ENCODE peak calls at places on chromosome 17, in seven cellular contexts. U is PC-3, G is GM23248, H is astrocyte, Q is OCI-LY7, Z is neuronal stem cell, S is IMR-90. M is an unnamed sample.

GRCh38 chr17:40311575-40311974 is 2.6 kb downstream of the RARA start:
- DNase-seq in U (peak; percentile 70), G (peak; percentile 70), H (no peak), Q (no peak), Z (no peak), S (no peak), M (no peak)

GRCh38 chr17:61536417-61536955 is 54.5 kb downstream of the NACA2 start:
- DNase-seq in U (no peak), G (no peak), H (no peak), Q (no peak), Z (no peak), S (peak; percentile 12), M (no peak)

GRCh38 chr17:66185842-66186241 is 6.1 kb downstream of the CEP112 start:
- DNase-seq in U (no peak), G (no peak), H (no peak), Q (no peak), Z (no peak), S (no peak), M (no peak)

GRCh38 chr17:29846298-29846697 is 83.7 kb downstream of the SSH2 start:
- DNase-seq in U (no peak), G (no peak), H (no peak), Q (no peak), Z (no peak), S (peak; percentile 14), M (no peak)

GRCh38 chr17:79670537-79671386 is 59.9 kb upstream of the RBFOX3 start:
- DNase-seq in U (no peak), G (peak; percentile 8), H (no peak), Q (no peak), Z (no peak), S (no peak), M (no peak)

GRCh38 chr17:67557921-67558320 is 159.8 kb upstream of the NOL11 start:
- DNase-seq in U (no peak), G (peak; percentile 77), H (peak; percentile 8), Q (no peak), Z (no peak), S (peak; percentile 25), M (no peak)

GRCh38 chr17:77354420-77354720 is 213.6 kb downstream of the SEC14L1 start:
- DNase-seq in U (no peak), G (no peak), H (no peak), Q (no peak), Z (no peak), S (no peak), M (no peak)

GRCh38 chr17:76437467-76438402 is 15.2 kb downstream of the UBE2O start:
- DNase-seq in U (no peak), G (no peak), H (no peak), Q (no peak), Z (no peak), S (no peak), M (no peak)

GRCh38 chr17:933168-934083 is 46.1 kb downstream of the NXN start:
- DNase-seq in U (peak; percentile 73), G (peak; percentile 86), H (peak; percentile 100), Q (no peak), Z (no peak), S (peak; percentile 99), M (no peak)

GRCh38 chr17:30000001-30000754 is 58.7 kb downstream of the EFCAB5 start:
- DNase-seq in U (peak; percentile 20), G (peak; percentile 30), H (no peak), Q (peak; percentile 30), Z (no peak), S (no peak), M (no peak)

GRCh38 chr17:48101012-48101720 is at the start of gene CBX1:
- DNase-seq in U (peak; percentile 96), G (peak; percentile 95), H (peak; percentile 86), Q (peak; percentile 97), Z (peak; percentile 94), S (peak; percentile 94), M (peak; percentile 95)

GRCh38 chr17:76492989-76493501 is 8.2 kb downstream of the RHBDF2 start:
- DNase-seq in U (peak; percentile 33), G (peak; percentile 76), H (peak; percentile 68), Q (peak; percentile 81), Z (no peak), S (peak; percentile 93), M (peak; percentile 44)

GRCh38 chr17:51734976-51735375 is 423.5 kb downstream of the CA10 start:
- DNase-seq in U (no peak), G (no peak), H (no peak), Q (no peak), Z (no peak), S (no peak), M (no peak)

GRCh38 chr17:80920406-80920805 is 71.2 kb upstream of the CHMP6 start:
- DNase-seq in U (no peak), G (no peak), H (peak; percentile 53), Q (no peak), Z (no peak), S (peak; percentile 38), M (no peak)

GRCh38 chr17:57987582-57988300 is at the start of gene VEZF1:
- DNase-seq in U (peak; percentile 41), G (peak; percentile 90), H (peak; percentile 39), Q (peak; percentile 89), Z (peak; percentile 80), S (peak; percentile 44), M (peak; percentile 84)

GRCh38 chr17:75525806-75526554 is 483 bp downstream of the LLGL2 start:
- DNase-seq in U (peak; percentile 37), G (no peak), H (no peak), Q (no peak), Z (peak; percentile 41), S (no peak), M (no peak)

GRCh38 chr17:20226814-20227482 is 217.8 kb downstream of the SPECC1 start:
- DNase-seq in U (peak; percentile 84), G (peak; percentile 89), H (peak; percentile 71), Q (peak; percentile 59), Z (peak; percentile 71), S (peak; percentile 83), M (peak; percentile 66)
- H3K27ac ChIP-seq in U (no peak overlapping the region), G (no peak overlapping the region), H (no peak overlapping the region), Q (no peak overlapping the region), Z (no peak overlapping the region), S (peak overlapping the region; percentile 29), M (no peak overlapping the region)

DNA sequence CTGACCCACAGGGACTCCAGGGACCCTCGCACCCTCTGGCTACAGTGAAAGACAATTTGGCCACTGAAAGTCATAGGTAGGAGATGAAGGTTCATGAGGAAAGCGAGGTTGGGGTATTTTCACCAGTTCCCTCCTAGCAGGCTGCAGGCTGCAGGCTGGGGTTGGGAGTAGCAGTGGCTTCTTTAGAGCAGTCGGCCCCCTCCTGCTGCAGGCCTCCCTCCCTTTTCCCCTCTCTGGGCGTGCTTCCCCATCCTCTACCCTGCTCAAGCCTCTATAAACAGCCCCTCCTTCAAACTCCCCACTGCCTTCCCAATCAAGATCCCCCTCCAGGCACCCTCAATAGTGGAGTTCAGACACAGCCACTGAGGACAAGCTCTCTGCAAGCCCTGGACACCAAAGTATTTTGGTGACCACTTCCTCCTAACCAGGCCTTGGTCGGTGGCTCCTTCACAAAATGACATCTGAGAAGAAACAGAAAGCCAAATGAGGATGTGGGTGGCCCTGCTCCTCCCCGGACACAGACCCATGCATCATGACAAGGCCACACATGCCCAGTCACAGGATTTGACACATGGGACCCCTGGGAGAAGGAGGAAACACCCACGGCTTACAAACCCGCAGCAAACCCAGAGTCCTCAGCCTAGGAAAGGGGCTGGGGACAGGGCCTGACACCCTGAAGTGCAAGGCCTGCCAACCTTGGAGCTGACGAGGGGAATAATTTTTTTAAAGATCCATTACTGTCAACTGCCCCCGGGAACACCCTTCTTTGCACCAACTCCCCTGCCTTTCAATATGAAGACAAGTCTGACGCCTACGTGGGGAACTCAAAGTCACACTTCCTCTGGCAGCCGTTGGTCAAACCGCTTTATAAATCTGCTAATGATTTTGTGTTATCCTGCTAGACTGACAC is 41.6 kb downstream of the GAS7 start:
- DNase-seq in U (no peak), G (peak; percentile 35), H (no peak), Q (no peak), Z (no peak), S (no peak), M (peak; percentile 20)
- H2AFZ ChIP-seq in U (no peak overlapping the region), G (peak overlapping the region; percentile 54), H (no peak overlapping the region), Q (no peak overlapping the region), Z (no peak overlapping the region), S (no peak overlapping the region), M (no peak overlapping the region)

GRCh38 chr17:2961446-2961845 is 102.0 kb downstream of the OR1D5 start:
- DNase-seq in U (no peak), G (no peak), H (no peak), Q (no peak), Z (no peak), S (no peak), M (no peak)
- H3K27ac ChIP-seq in U (no peak overlapping the region), G (no peak overlapping the region), H (no peak overlapping the region), Q (no peak overlapping the region), Z (no peak overlapping the region), S (no peak overlapping the region), M (no peak overlapping the region)

GRCh38 chr17:50219939-50220465 is 18.6 kb upstream of the COL1A1 start:
- DNase-seq in U (no peak), G (peak; percentile 90), H (peak; percentile 77), Q (no peak), Z (no peak), S (peak; percentile 75), M (no peak)
- H2AFZ ChIP-seq in U (peak overlapping the region; percentile 36), G (no peak overlapping the region), H (no peak overlapping the region), Q (no peak overlapping the region), Z (no peak overlapping the region), S (peak overlapping the region; percentile 27), M (no peak overlapping the region)

GRCh38 chr17:43070257-43070656 is 45.2 kb downstream of the RND2 start:
- DNase-seq in U (no peak), G (no peak), H (no peak), Q (no peak), Z (no peak), S (no peak), M (no peak)
- H3K27ac ChIP-seq in U (no peak overlapping the region), G (no peak overlapping the region), H (no peak overlapping the region), Q (no peak overlapping the region), Z (no peak overlapping the region), S (no peak overlapping the region), M (no peak overlapping the region)

GRCh38 chr17:31829649-31830048 is 29.4 kb downstream of the COPRS start:
- DNase-seq in U (no peak), G (no peak), H (no peak), Q (no peak), Z (no peak), S (no peak), M (no peak)

GRCh38 chr17:31832748-31833147 is 26.3 kb downstream of the COPRS start:
- DNase-seq in U (no peak), G (no peak), H (no peak), Q (no peak), Z (no peak), S (no peak), M (no peak)

GRCh38 chr17:31835984-31836383 is 23.1 kb downstream of the COPRS start:
- DNase-seq in U (no peak), G (no peak), H (no peak), Q (no peak), Z (no peak), S (no peak), M (no peak)

GRCh38 chr17:31834448-31834847 is 24.6 kb downstream of the COPRS start:
- DNase-seq in U (no peak), G (no peak), H (no peak), Q (no peak), Z (no peak), S (no peak), M (no peak)

GRCh38 chr17:31830971-31831755 is 27.9 kb downstream of the COPRS start:
- DNase-seq in U (no peak), G (no peak), H (peak; percentile 32), Q (no peak), Z (no peak), S (peak; percentile 56), M (no peak)
- H2AFZ ChIP-seq in U (no peak overlapping the region), G (peak overlapping the region; percentile 41), H (peak overlapping the region; percentile 53), Q (no peak overlapping the region), Z (peak overlapping the region; percentile 30), S (peak overlapping the region; percentile 76), M (no peak overlapping the region)

GRCh38 chr17:63519972-63520882 is 2.9 kb upstream of the KCNH6 start:
- DNase-seq in U (peak; percentile 31), G (no peak), H (no peak), Q (no peak), Z (no peak), S (no peak), M (no peak)
- H3K27ac ChIP-seq in U (no peak overlapping the region), G (no peak overlapping the region), H (no peak overlapping the region), Q (no peak overlapping the region), Z (no peak overlapping the region), S (no peak overlapping the region), M (no peak overlapping the region)